ENCODE peak calls at places on chromosomes 12 and 14, in seven cellular contexts. Q, S, P, Z, F, M and T are unnamed samples.

GRCh38 chr12:123908884-123909807 is 63.5 kb downstream of the CCDC92 start:
- DNase-seq in P (no peak), Q (no peak), S (no peak), F (no peak), M (no peak), Z (no peak), T (no peak)

GRCh38 chr14:89858084-89858483 is 96.4 kb downstream of the EFCAB11 start:
- DNase-seq in M (no peak), Z (no peak), P (no peak), Q (no peak), F (no peak), S (no peak), T (no peak)

GRCh38 chr12:1841606-1842182 is 21.3 kb downstream of the LRTM2 start:
- DNase-seq in S (no peak), F (no peak), M (no peak), P (no peak), Z (no peak), Q (no peak), T (no peak)

GRCh38 chr12:52634266-52635056 is 16.1 kb upstream of the KRT73 start:
- DNase-seq in P (no peak), M (peak; percentile 77), F (no peak), Q (no peak), S (no peak), Z (no peak), T (no peak)

GRCh38 chr14:74038015-74038859 is 19.1 kb downstream of the BBOF1 start:
- DNase-seq in F (no peak), Z (no peak), S (peak; percentile 76), P (peak; percentile 12), M (no peak), Q (no peak), T (peak; percentile 60)

GRCh38 chr14:101383737-101384338 is 177.5 kb upstream of the DIO3 start:
- DNase-seq in Q (no peak), P (no peak), M (no peak), S (no peak), F (no peak), Z (no peak), T (no peak)

GRCh38 chr12:1517007-1517406 is 77.4 kb downstream of the FBXL14 start:
- DNase-seq in S (no peak), M (no peak), Z (no peak), F (no peak), P (no peak), Q (no peak), T (no peak)

GRCh38 chr12:50537538-50537919 is 32.7 kb downstream of the DIP2B start:
- DNase-seq in M (no peak), Q (peak; percentile 56), S (no peak), F (no peak), Z (no peak), P (no peak), T (no peak)

GRCh38 chr14:60488175-60488574 is 2.3 kb upstream of the C14orf39 start:
- DNase-seq in M (no peak), F (no peak), P (no peak), Q (no peak), Z (no peak), S (no peak), T (peak; percentile 2)

GRCh38 chr12:130486891-130487416 is 149.3 kb downstream of the PIWIL1 start:
- DNase-seq in M (no peak), F (no peak), P (no peak), S (no peak), Q (no peak), Z (no peak), T (no peak)

GRCh38 chr14:30569216-30569902 is 10.4 kb downstream of the G2E3 start:
- DNase-seq in M (no peak), P (no peak), S (no peak), Z (no peak), Q (no peak), F (no peak), T (no peak)

GRCh38 chr12:69404851-69405365 is 45.4 kb downstream of the YEATS4 start:
- DNase-seq in F (no peak), Q (no peak), P (no peak), M (no peak), Z (no peak), S (no peak), T (no peak)

GRCh38 chr14:31934767-31935266 is 142.3 kb upstream of the ARHGAP5 start:
- DNase-seq in S (peak; percentile 53), Q (peak; percentile 58), M (no peak), P (no peak), Z (no peak), F (peak; percentile 67), T (no peak)

GRCh38 chr14:32104803-32105202 is 27.7 kb downstream of the ARHGAP5 start:
- DNase-seq in Z (no peak), P (no peak), M (no peak), Q (no peak), S (no peak), F (no peak), T (no peak)

GRCh38 chr14:65703996-65704395 is 291.5 kb downstream of the FUT8 start:
- DNase-seq in Q (no peak), P (no peak), S (no peak), M (no peak), F (no peak), Z (no peak), T (no peak)

GRCh38 chr12:79521576-79521975 is 169.2 kb downstream of the PAWR start:
- DNase-seq in Z (no peak), F (no peak), P (no peak), M (no peak), S (no peak), Q (no peak), T (no peak)

GRCh38 chr12:54426690-54427089 is 7.6 kb upstream of the ITGA5 start:
- DNase-seq in Q (no peak), M (no peak), F (no peak), P (no peak), S (no peak), Z (no peak), T (no peak)

GRCh38 chr14:73153272-73153671 is 17.0 kb downstream of the PSEN1 start:
- DNase-seq in F (no peak), Q (no peak), M (no peak), Z (no peak), S (no peak), P (no peak), T (no peak)

GRCh38 chr12:27257104-27257848 is 13.2 kb downstream of the STK38L start:
- DNase-seq in Q (no peak), S (no peak), Z (no peak), M (no peak), P (no peak), F (no peak), T (no peak)

GRCh38 chr12:59911516-59911915 is 315.7 kb downstream of the SLC16A7 start:
- DNase-seq in Z (no peak), Q (no peak), P (no peak), S (no peak), F (no peak), M (no peak), T (no peak)

GRCh38 chr14:91873476-91874265 is 6.3 kb upstream of the TC2N start:
- DNase-seq in S (no peak), Q (no peak), M (no peak), F (peak; percentile 59), Z (no peak), P (peak; percentile 37), T (no peak)

GRCh38 chr12:119456824-119457223 is 122.3 kb downstream of the CCDC60 start:
- DNase-seq in P (no peak), M (no peak), Z (no peak), Q (no peak), F (no peak), S (no peak), T (no peak)

GRCh38 chr12:89663577-89664357 is 44.9 kb downstream of the ATP2B1 start:
- DNase-seq in Z (no peak), F (no peak), P (no peak), Q (no peak), M (no peak), S (peak; percentile 14), T (no peak)

GRCh38 chr14:69400154-69400553 is 1.7 kb downstream of the SLC39A9 start:
- DNase-seq in Z (no peak), Q (no peak), P (no peak), S (no peak), F (no peak), M (no peak), T (no peak)
- TF ChIP-seq POLR2AphosphoS5 in Z (no peak), Q (no peak), P (no peak), S (no peak), F (no peak), M (no peak), T (no peak)

DNA sequence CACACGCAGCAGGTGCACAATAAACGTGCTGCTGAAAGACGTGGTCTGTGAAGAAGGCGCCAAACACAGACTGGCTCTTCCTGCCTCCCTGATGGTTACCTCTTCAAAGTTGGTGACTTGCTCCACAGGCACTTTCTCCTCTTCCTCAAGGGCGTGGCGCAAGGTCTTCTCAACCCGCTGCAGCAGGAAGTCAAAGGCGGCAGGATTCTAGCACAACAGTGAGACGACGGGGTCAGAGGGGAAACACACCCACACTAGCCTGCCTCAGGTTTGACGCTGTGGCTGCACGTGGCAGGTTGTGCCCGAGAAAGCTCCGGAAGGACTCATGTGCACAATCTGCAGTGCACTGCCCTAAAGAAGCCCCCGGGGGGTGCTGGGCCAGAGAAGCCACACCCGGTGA is 15.0 kb downstream of the POLE start:
- DNase-seq in M (no peak), S (no peak), Q (no peak), F (no peak), P (no peak), Z (no peak), T (no peak)
- TF ChIP-seq POLR2AphosphoS5 in M (no peak), S (no peak), Q (no peak), F (no peak), P (no peak), Z (no peak), T (no peak)

GRCh38 chr12:41185946-41186345 is 2.2 kb upstream of the PDZRN4 start:
- DNase-seq in P (no peak), F (no peak), M (no peak), Q (no peak), S (no peak), Z (no peak), T (no peak)
- TF ChIP-seq POLR2AphosphoS5 in P (no peak), F (no peak), M (no peak), Q (no peak), S (no peak), Z (no peak), T (no peak)

GRCh38 chr14:20413785-20414117 is 450 bp upstream of the TEP1 start:
- DNase-seq in Q (no peak), S (peak; percentile 30), Z (no peak), M (no peak), F (peak; percentile 21), P (no peak), T (no peak)

GRCh38 chr14:20412422-20412821 is 879 bp downstream of the TEP1 start:
- DNase-seq in M (no peak), Z (no peak), Q (no peak), S (peak; percentile 33), F (no peak), P (no peak), T (no peak)

GRCh38 chr14:20403521-20403920 is 9.8 kb downstream of the TEP1 start:
- DNase-seq in Q (no peak), F (no peak), P (no peak), S (no peak), Z (peak; percentile 30), M (no peak), T (no peak)

GRCh38 chr14:20412876-20413784 is at the start of gene TEP1:
- DNase-seq in Z (peak; percentile 96), F (peak; percentile 94), S (peak; percentile 80), P (peak; percentile 58), M (peak; percentile 96), Q (peak; percentile 58), T (no peak)

DNA sequence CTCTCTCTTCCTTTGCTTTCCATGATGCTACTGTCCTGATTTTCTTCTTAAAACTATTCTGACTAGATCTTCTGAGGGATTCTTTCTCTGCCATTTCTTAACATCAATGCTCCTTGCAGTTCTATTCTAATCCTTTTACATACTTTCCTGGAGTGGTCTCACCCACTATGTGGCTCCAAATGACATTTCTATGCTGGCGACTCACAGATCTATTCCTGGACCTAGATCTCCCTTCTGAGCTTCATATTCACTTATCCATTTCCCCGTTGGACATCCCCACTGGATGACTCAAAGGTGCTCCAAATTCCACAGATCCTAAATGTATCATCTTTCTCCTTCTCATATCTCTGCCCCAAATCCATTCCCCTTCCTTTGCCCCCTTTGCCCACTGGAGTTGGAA is 4.1 kb downstream of the TEP1 start:
- DNase-seq in Z (no peak), S (no peak), P (no peak), M (no peak), Q (no peak), F (no peak), T (no peak)
- TF ChIP-seq POLR2AphosphoS5 in Z (no peak), S (no peak), P (no peak), M (no peak), Q (no peak), F (no peak), T (no peak)